ENCODE peak calls at places on chromosomes 4 and X, in eight cellular contexts. A is breast epithelium, S is stomach, J is IMR-90, O is HepG2, E is transverse colon, P is heart left ventricle, R is K562. W is an unnamed sample.

GRCh38 chrX:130260316-130260715 is 8.4 kb downstream of the ZNF280C start:
- DNase-seq in A (no peak), P (no peak), J (peak), S (no peak), O (no peak), R (peak), E (no peak), W (no peak)

GRCh38 chr4:38230121-38230728 is 270.0 kb downstream of the PTTG2 start:
- DNase-seq in S (peak), J (no peak), O (no peak), E (peak), A (no peak), P (no peak), R (peak), W (peak)

GRCh38 chr4:98181815-98182214 is 38.5 kb upstream of the STPG2 start:
- DNase-seq in P (no peak), J (peak), R (no peak), S (no peak), E (no peak), O (no peak), A (no peak), W (no peak)

GRCh38 chrX:120452131-120452530 is 17.0 kb downstream of the LAMP2 start:
- DNase-seq in A (no peak), O (peak), J (peak), S (no peak), P (no peak), R (no peak), E (no peak), W (peak)

GRCh38 chr4:101346562-101347266 is 612 bp downstream of the PPP3CA start:
- DNase-seq in P (peak), O (peak), J (peak), R (peak), S (peak), A (peak), E (peak), W (peak)

GRCh38 chr4:174650711-174651355 is 128.5 kb upstream of the HPGD start:
- DNase-seq in O (no peak), E (no peak), P (no peak), A (no peak), R (no peak), S (no peak), J (no peak), W (no peak)

GRCh38 chr4:54683616-54684346 is 26.0 kb downstream of the KIT start:
- DNase-seq in P (no peak), J (no peak), E (no peak), O (peak), S (peak), A (no peak), R (no peak), W (no peak)

GRCh38 chrX:118971552-118971951 is 2.9 kb upstream of the LONRF3 start:
- DNase-seq in P (no peak), A (no peak), R (no peak), O (no peak), S (no peak), E (no peak), J (no peak), W (no peak)

GRCh38 chr4:47002593-47002992 is 9.2 kb upstream of the GABRA4 start:
- DNase-seq in P (no peak), J (peak), O (no peak), R (no peak), A (no peak), E (no peak), S (no peak), W (no peak)

GRCh38 chr4:3199661-3200422 is 49.1 kb upstream of the MSANTD1 start:
- DNase-seq in E (no peak), O (no peak), R (no peak), A (no peak), S (no peak), J (no peak), P (no peak), W (no peak)

GRCh38 chr4:54315561-54315960 is 86.5 kb downstream of the PDGFRA start:
- DNase-seq in J (no peak), O (no peak), A (no peak), E (no peak), S (no peak), P (no peak), R (no peak), W (no peak)

GRCh38 chrX:40971736-40972135 is 113.5 kb upstream of the USP9X start:
- DNase-seq in O (no peak), A (no peak), E (no peak), R (no peak), S (no peak), P (no peak), J (peak), W (no peak)

GRCh38 chr4:142719854-142720541 is 126.1 kb downstream of the INPP4B start:
- DNase-seq in P (no peak), A (no peak), S (no peak), J (peak), O (no peak), R (no peak), E (no peak), W (no peak)

GRCh38 chr4:7971159-7971631 is 31.5 kb upstream of the AFAP1 start:
- DNase-seq in J (no peak), A (no peak), E (no peak), S (no peak), R (no peak), O (no peak), P (no peak), W (no peak)

GRCh38 chr4:164977243-164978164 is at the start of gene TRIM61:
- DNase-seq in A (no peak), J (peak), S (no peak), E (peak), R (peak), O (no peak), P (peak), W (no peak)

GRCh38 chrX:46588263-46588662 is 14.7 kb downstream of the CHST7 start:
- DNase-seq in S (no peak), A (peak), J (peak), O (no peak), E (peak), P (peak), R (no peak), W (no peak)

GRCh38 chr4:173403051-173403450 is 4.1 kb upstream of the SCRG1 start:
- DNase-seq in R (no peak), J (peak), O (no peak), S (no peak), P (no peak), E (no peak), A (no peak), W (no peak)

GRCh38 chr4:24971192-24971591 is 58.4 kb upstream of the CCDC149 start:
- DNase-seq in O (peak), A (no peak), S (no peak), E (no peak), R (no peak), J (no peak), P (no peak), W (no peak)

GRCh38 chrX:43357741-43358140 is 298.4 kb upstream of the MAOA start:
- DNase-seq in S (no peak), R (no peak), E (no peak), J (no peak), A (no peak), O (no peak), P (no peak), W (no peak)

GRCh38 chrX:18490816-18491215 is 65.4 kb downstream of the CDKL5 start:
- DNase-seq in O (no peak), R (no peak), A (no peak), E (no peak), S (no peak), J (peak), P (no peak), W (no peak)

GRCh38 chrX:118156953-118157608 is 40.5 kb upstream of the KLHL13 start:
- DNase-seq in A (no peak), J (no peak), P (no peak), R (no peak), O (no peak), S (no peak), E (no peak), W (no peak)

GRCh38 chr4:101158136-101158485 is 189.2 kb downstream of the PPP3CA start:
- DNase-seq in J (peak), R (no peak), O (no peak), A (no peak), P (no peak), E (no peak), S (no peak), W (no peak)

GRCh38 chrX:10579753-10580060 is 40.7 kb downstream of the MID1 start:
- DNase-seq in O (no peak), R (no peak), P (no peak), J (peak), S (no peak), E (no peak), A (no peak), W (no peak)

GRCh38 chrX:120743266-120743665 is 113.4 kb upstream of the C1GALT1C1 start:
- DNase-seq in J (no peak), A (no peak), R (no peak), P (no peak), O (no peak), S (no peak), E (no peak), W (no peak)

GRCh38 chrX:37926700-37927099 is 79.3 kb upstream of the DYNLT3 start:
- DNase-seq in E (no peak), J (peak), R (peak), P (no peak), A (no peak), S (no peak), O (peak), W (no peak)

GRCh38 chrX:141814213-141814857 is 23.8 kb upstream of the MAGEC3 start:
- DNase-seq in P (no peak), O (no peak), J (no peak), S (peak), A (no peak), E (no peak), R (no peak), W (peak)

GRCh38 chrX:50081282-50081955 is 119.4 kb downstream of the AKAP4 start:
- DNase-seq in E (peak), P (peak), A (no peak), S (peak), O (peak), J (peak), R (no peak), W (peak)

GRCh38 chr4:24174622-24175021 is 284.8 kb upstream of the PPARGC1A start:
- DNase-seq in J (peak), E (no peak), A (no peak), P (no peak), O (no peak), S (no peak), R (no peak), W (no peak)

GRCh38 chrX:37781808-37782207 is 1.9 kb downstream of the CYBB start:
- DNase-seq in R (no peak), A (no peak), O (no peak), J (no peak), P (no peak), E (no peak), S (no peak), W (no peak)

GRCh38 chr4:152485726-152486276 is 50.1 kb downstream of the FBXW7 start:
- DNase-seq in A (no peak), O (peak), R (no peak), E (no peak), J (peak), P (no peak), S (no peak), W (no peak)

GRCh38 chr4:88242144-88242543 is 42.2 kb downstream of the PPM1K start:
- DNase-seq in R (no peak), P (no peak), O (peak), A (no peak), J (no peak), S (no peak), E (no peak), W (no peak)

GRCh38 chr4:94000559-94000958 is 172.0 kb downstream of the ATOH1 start:
- DNase-seq in R (no peak), S (no peak), O (no peak), P (no peak), E (no peak), A (no peak), J (no peak), W (no peak)

GRCh38 chrX:154320406-154320805 is 24.8 kb downstream of the TKTL1 start:
- DNase-seq in E (no peak), P (peak), O (no peak), A (no peak), J (no peak), R (no peak), S (no peak), W (no peak)

GRCh38 chr4:41120297-41121217 is 93.8 kb downstream of the APBB2 start:
- DNase-seq in S (peak), R (peak), O (no peak), P (peak), J (peak), E (peak), A (peak), W (no peak)

GRCh38 chrX:153560000-153560399 is 38.9 kb downstream of the CCNQ start:
- DNase-seq in O (no peak), P (no peak), J (peak), R (no peak), S (no peak), E (no peak), A (no peak), W (no peak)

GRCh38 chrX:11363069-11363594 is 69.9 kb downstream of the AMELX start:
- DNase-seq in A (no peak), S (no peak), E (no peak), O (no peak), R (no peak), J (no peak), P (no peak), W (no peak)

GRCh38 chr4:66489370-66489769 is 819.1 kb upstream of the EPHA5 start:
- DNase-seq in A (no peak), S (no peak), R (no peak), P (no peak), O (no peak), J (no peak), E (no peak), W (no peak)

GRCh38 chrX:10972731-10973130 is 138.4 kb upstream of the HCCS start:
- DNase-seq in O (no peak), A (no peak), E (no peak), R (no peak), J (peak), S (no peak), P (no peak), W (no peak)

GRCh38 chr4:172818901-172819300 is 349.7 kb upstream of the GALNT7 start:
- DNase-seq in A (no peak), P (no peak), J (no peak), E (no peak), O (no peak), R (no peak), S (no peak), W (no peak)

GRCh38 chrX:135528274-135528673 is 7.8 kb downstream of the INTS6L start:
- DNase-seq in E (peak), R (peak), A (no peak), O (no peak), J (no peak), S (no peak), P (no peak), W (no peak)
- H3K27ac ChIP-seq in E (no peak), R (peak), A (no peak), O (no peak), J (no peak), S (no peak), P (no peak), W (no peak)

GRCh38 chr4:107826427-107826980 is 1.8 kb downstream of the SGMS2 start:
- DNase-seq in O (no peak), J (no peak), A (no peak), P (no peak), E (peak), R (no peak), S (no peak), W (no peak)
- TF ChIP-seq POLR2A in O (no peak), J (no peak), A (no peak), P (no peak), E (peak), R (no peak), S (no peak), W (no peak)

GRCh38 chr4:76420311-76420710 is 630 bp downstream of the CCDC158 start:
- DNase-seq in O (no peak), E (no peak), S (no peak), J (no peak), R (no peak), A (no peak), P (no peak), W (no peak)
- H3K27ac ChIP-seq in O (no peak), E (no peak), S (no peak), J (no peak), R (no peak), A (peak), P (no peak), W (no peak)

GRCh38 chrX:13733506-13733905 is 914 bp downstream of the TRAPPC2 start:
- DNase-seq in A (no peak), P (no peak), R (no peak), J (peak), O (no peak), E (no peak), S (no peak), W (no peak)

GRCh38 chrX:13732246-13733067 is 2.0 kb downstream of the TRAPPC2 start:
- DNase-seq in P (no peak), O (no peak), E (no peak), J (no peak), S (no peak), A (no peak), R (no peak), W (no peak)

DNA sequence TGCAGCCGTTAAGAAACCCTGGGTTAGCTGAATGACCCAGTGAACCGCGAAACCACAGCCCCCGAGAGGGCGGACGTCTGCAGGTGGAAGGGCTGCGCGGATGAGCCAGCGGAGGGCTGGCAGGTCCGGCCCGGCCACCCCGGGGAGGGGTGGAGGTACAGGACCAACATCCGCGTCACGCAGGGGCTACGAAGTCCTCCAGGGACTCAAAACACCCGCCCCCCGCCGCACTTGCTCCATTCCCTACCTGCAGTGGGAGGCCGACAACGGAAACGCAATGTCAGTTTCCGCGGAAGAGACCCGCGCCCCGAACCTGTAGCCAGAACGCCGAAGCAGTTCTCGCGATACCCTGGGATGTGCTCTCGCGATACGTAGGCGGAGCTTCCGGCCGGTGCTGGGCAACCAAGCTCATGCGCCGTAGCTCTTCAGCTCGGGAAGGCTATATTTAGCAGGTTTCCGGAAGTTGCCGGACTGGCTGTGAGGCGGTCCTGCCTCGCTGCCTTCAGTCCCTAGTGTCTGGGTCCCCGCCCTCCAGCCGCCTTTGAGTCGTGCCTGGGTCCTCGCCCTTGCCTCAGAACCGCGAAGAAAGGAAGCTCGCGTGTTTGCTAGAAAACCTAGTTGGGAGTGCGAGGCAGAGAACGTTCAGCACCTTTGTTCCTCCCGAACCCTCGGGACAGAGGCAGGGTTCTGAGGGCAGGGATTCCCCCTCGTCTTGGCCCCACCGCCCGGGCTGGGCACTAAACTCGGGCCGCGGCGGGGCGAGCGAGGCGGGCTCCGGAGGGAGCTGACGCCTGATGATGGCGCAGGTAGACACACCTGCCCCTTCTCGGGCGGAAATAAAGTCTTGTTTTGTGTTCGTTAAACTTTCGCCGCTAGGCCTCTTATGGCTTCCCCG is at the start of the genes OFD1 and TRAPPC2:
- DNase-seq in O (peak), A (peak), J (peak), P (peak), R (peak), S (peak), E (peak), W (peak)
- TF ChIP-seq POLR2A in O (peak), A (peak), J (peak), P (peak), R (peak), S (no peak), E (peak), W (peak)

GRCh38 chr4:105192910-105193309 is 46.2 kb downstream of the TET2 start:
- DNase-seq in O (peak), A (no peak), J (no peak), S (no peak), R (no peak), P (no peak), E (no peak), W (no peak)
- H3K27ac ChIP-seq in O (no peak), A (no peak), J (no peak), S (no peak), R (no peak), P (no peak), E (no peak), W (no peak)

GRCh38 chrX:54807524-54808108 is at the start of gene MAGED2:
- DNase-seq in S (no peak), O (no peak), R (peak), J (peak), A (no peak), P (peak), E (peak), W (peak)
- TF ChIP-seq POLR2A in S (no peak), O (no peak), R (no peak), J (no peak), A (peak), P (peak), E (no peak), W (no peak)

GRCh38 chrX:67546496-67547423 is 2.9 kb downstream of the AR start:
- DNase-seq in E (no peak), R (no peak), P (peak), S (no peak), A (no peak), J (no peak), O (no peak), W (no peak)
- H3K27ac ChIP-seq in E (no peak), R (no peak), P (peak), S (no peak), A (peak), J (no peak), O (no peak), W (peak)

GRCh38 chr4:169270810-169271691 is at the start of gene SH3RF1:
- DNase-seq in S (peak), E (peak), R (peak), J (peak), O (peak), A (peak), P (peak), W (peak)
- TF ChIP-seq POLR2A in S (no peak), E (peak), R (no peak), J (peak), O (no peak), A (peak), P (peak), W (peak)

GRCh38 chr4:68864438-68865177 is 48.8 kb downstream of the UGT2B10 start:
- DNase-seq in E (peak), A (no peak), S (peak), R (peak), O (peak), J (no peak), P (no peak), W (peak)
- H3K27ac ChIP-seq in E (peak), A (peak), S (peak), R (peak), O (peak), J (no peak), P (no peak), W (peak)